ENCODE peak calls at places on chromosomes 3 and 15, in nine cellular contexts. W, M, G, T, V, B, K, C and S are unnamed samples.

GRCh38 chr15:78640840-78641733 is at the start of gene CHRNB4:
- DNase-seq in W (no peak), M (no peak), G (no peak), T (peak), V (no peak), B (peak), K (peak), C (no peak), S (no peak)

GRCh38 chr15:74340139-74340538 is 27.3 kb downstream of the CYP11A1 start:
- DNase-seq in W (peak), M (no peak), G (no peak), T (no peak), V (no peak), B (no peak), K (no peak), C (no peak), S (no peak)

GRCh38 chr3:10855871-10856662 is 40.0 kb downstream of the SLC6A11 start:
- DNase-seq in W (no peak), M (no peak), G (no peak), T (no peak), V (no peak), B (peak), K (no peak), C (no peak), S (no peak)

GRCh38 chr3:105402287-105402801 is 35.6 kb downstream of the ALCAM start:
- DNase-seq in W (peak), M (no peak), G (no peak), T (peak), V (no peak), B (peak), K (peak), C (no peak), S (peak)

GRCh38 chr3:56197259-56197965 is 270.9 kb downstream of the ERC2 start:
- DNase-seq in W (no peak), M (no peak), G (no peak), T (no peak), V (no peak), B (no peak), K (no peak), C (no peak), S (no peak)

GRCh38 chr15:66167854-66168253 is 85.7 kb downstream of the MEGF11 start:
- DNase-seq in W (no peak), M (no peak), G (no peak), T (no peak), V (no peak), B (no peak), K (no peak), C (no peak), S (no peak)

GRCh38 chr3:24406900-24407299 is 87.8 kb downstream of the THRB start:
- DNase-seq in W (no peak), M (no peak), G (no peak), T (no peak), V (no peak), B (no peak), K (no peak), C (no peak), S (no peak)

GRCh38 chr3:71050521-71051258 is 532.8 kb downstream of the FOXP1 start:
- DNase-seq in W (peak), M (no peak), G (no peak), T (no peak), V (no peak), B (no peak), K (no peak), C (no peak), S (no peak)

GRCh38 chr3:196963309-196963953 is 5.2 kb downstream of the PIGZ start:
- DNase-seq in W (no peak), M (no peak), G (no peak), T (no peak), V (no peak), B (no peak), K (no peak), C (no peak), S (no peak)

GRCh38 chr3:193909387-193909786 is 226.6 kb upstream of the HES1 start:
- DNase-seq in W (no peak), M (no peak), G (no peak), T (no peak), V (no peak), B (no peak), K (no peak), C (no peak), S (no peak)

GRCh38 chr3:172993412-172993811 is 147.6 kb downstream of the SPATA16 start:
- DNase-seq in W (no peak), M (no peak), G (no peak), T (no peak), V (no peak), B (peak), K (no peak), C (no peak), S (no peak)

GRCh38 chr3:11624704-11625375 is 18.9 kb downstream of the VGLL4 start:
- DNase-seq in W (no peak), M (no peak), G (no peak), T (no peak), V (no peak), B (no peak), K (no peak), C (no peak), S (no peak)

GRCh38 chr15:62649793-62650420 is 392.6 kb upstream of the TPM1 start:
- DNase-seq in W (peak), M (no peak), G (no peak), T (peak), V (no peak), B (no peak), K (peak), C (no peak), S (no peak)

GRCh38 chr3:143970773-143971366 is 753 bp upstream of the DIPK2A start:
- DNase-seq in W (no peak), M (no peak), G (peak), T (no peak), V (peak), B (peak), K (peak), C (no peak), S (peak)

GRCh38 chr3:23735575-23736326 is 70.0 kb upstream of the UBE2E1 start:
- DNase-seq in W (peak), M (no peak), G (peak), T (no peak), V (no peak), B (peak), K (no peak), C (no peak), S (no peak)

GRCh38 chr3:49805367-49805782 is 2.3 kb downstream of the INKA1 start:
- DNase-seq in W (no peak), M (peak), G (no peak), T (no peak), V (no peak), B (no peak), K (no peak), C (no peak), S (no peak)

GRCh38 chr3:161423911-161424522 is 52.7 kb upstream of the SPTSSB start:
- DNase-seq in W (peak), M (no peak), G (peak), T (peak), V (peak), B (peak), K (peak), C (peak), S (peak)

GRCh38 chr3:69838217-69838616 is 99.0 kb downstream of the MITF start:
- DNase-seq in W (peak), M (no peak), G (no peak), T (no peak), V (no peak), B (no peak), K (peak), C (no peak), S (no peak)

GRCh38 chr3:171234298-171235020 is 207.9 kb upstream of the SLC2A2 start:
- DNase-seq in W (no peak), M (no peak), G (no peak), T (no peak), V (no peak), B (no peak), K (no peak), C (no peak), S (no peak)

GRCh38 chr3:195154111-195154791 is 116.7 kb downstream of the XXYLT1 start:
- DNase-seq in W (peak), M (no peak), G (no peak), T (no peak), V (no peak), B (no peak), K (no peak), C (no peak), S (peak)

GRCh38 chr15:68366314-68366713 is 65.6 kb downstream of the ITGA11 start:
- DNase-seq in W (no peak), M (no peak), G (no peak), T (no peak), V (no peak), B (peak), K (no peak), C (no peak), S (no peak)

GRCh38 chr3:31371464-31371863 is 161.3 kb upstream of the STT3B start:
- DNase-seq in W (no peak), M (no peak), G (no peak), T (no peak), V (no peak), B (peak), K (no peak), C (no peak), S (no peak)

GRCh38 chr3:76470285-76470684 is 569.6 kb upstream of the ROBO2 start:
- DNase-seq in W (no peak), M (no peak), G (no peak), T (peak), V (no peak), B (no peak), K (no peak), C (no peak), S (peak)

GRCh38 chr3:4351164-4351855 is 48.1 kb downstream of the SETMAR start:
- DNase-seq in W (peak), M (no peak), G (no peak), T (no peak), V (no peak), B (no peak), K (no peak), C (no peak), S (no peak)